ENCODE peak calls at places on chromosomes 6 and 20, in six cellular contexts. U is adrenal gland; Q is CD8-positive, alpha-beta memory T cell; M is iPS DF 6.9; E is tibial artery; H is cardiac muscle cell. J is an unnamed sample.

GRCh38 chr6:149012040-149012545 is 265.3 kb downstream of the UST start:
- DNase-seq in U (peak; percentile 72), Q (no peak), M (no peak), E (no peak), H (peak; percentile 91), J (no peak)

GRCh38 chr20:64146301-64146935 is 17.8 kb upstream of the MYT1 start:
- DNase-seq in U (no peak), Q (no peak), M (no peak), E (no peak), H (no peak), J (no peak)

GRCh38 chr20:5095931-5096330 is 23.8 kb downstream of the PCNA start:
- DNase-seq in U (no peak), Q (no peak), M (no peak), E (no peak), H (no peak), J (no peak)

GRCh38 chr20:38752029-38752428 is 3.8 kb downstream of the ACTR5 start:
- DNase-seq in U (no peak), Q (no peak), M (no peak), E (no peak), H (no peak), J (no peak)

GRCh38 chr6:4889701-4890100 is 113.5 kb downstream of the CDYL start:
- DNase-seq in U (no peak), Q (no peak), M (no peak), E (no peak), H (no peak), J (no peak)

GRCh38 chr20:41017448-41018042 is 11.1 kb upstream of the TOP1 start:
- DNase-seq in U (no peak), Q (no peak), M (no peak), E (no peak), H (no peak), J (no peak)

GRCh38 chr6:89952696-89953095 is 58.4 kb downstream of the GJA10 start:
- DNase-seq in U (no peak), Q (peak; percentile 49), M (no peak), E (no peak), H (peak; percentile 49), J (no peak)

GRCh38 chr6:123193298-123193697 is 197.3 kb downstream of the CLVS2 start:
- DNase-seq in U (no peak), Q (no peak), M (no peak), E (no peak), H (no peak), J (no peak)

GRCh38 chr6:34103321-34103720 is 42.6 kb downstream of the GRM4 start:
- DNase-seq in U (no peak), Q (no peak), M (no peak), E (no peak), H (no peak), J (no peak)

GRCh38 chr6:13985663-13986325 is 61.0 kb downstream of the RNF182 start:
- DNase-seq in U (no peak), Q (no peak), M (no peak), E (no peak), H (no peak), J (no peak)

GRCh38 chr6:14502551-14502950 is 385.0 kb downstream of the CD83 start:
- DNase-seq in U (no peak), Q (no peak), M (no peak), E (no peak), H (peak; percentile 21), J (no peak)

GRCh38 chr6:37134622-37135191 is 35.2 kb upstream of the PIM1 start:
- DNase-seq in U (peak; percentile 62), Q (peak; percentile 27), M (no peak), E (peak; percentile 78), H (peak; percentile 93), J (peak; percentile 63)

GRCh38 chr6:163926642-163927041 is 512.1 kb downstream of the QKI start:
- DNase-seq in U (no peak), Q (no peak), M (no peak), E (peak; percentile 53), H (no peak), J (no peak)

GRCh38 chr6:88670369-88670768 is 293.0 kb downstream of the RNGTT start:
- DNase-seq in U (no peak), Q (no peak), M (no peak), E (no peak), H (no peak), J (no peak)

GRCh38 chr6:88669475-88669874 is 293.9 kb downstream of the RNGTT start:
- DNase-seq in U (no peak), Q (no peak), M (no peak), E (no peak), H (no peak), J (no peak)

GRCh38 chr6:88663801-88664200 is 299.6 kb downstream of the RNGTT start:
- DNase-seq in U (no peak), Q (no peak), M (no peak), E (no peak), H (no peak), J (no peak)

GRCh38 chr6:88665131-88665530 is 298.3 kb downstream of the RNGTT start:
- DNase-seq in U (no peak), Q (no peak), M (no peak), E (no peak), H (no peak), J (no peak)

GRCh38 chr6:88666906-88667305 is 296.5 kb downstream of the RNGTT start:
- DNase-seq in U (no peak), Q (no peak), M (no peak), E (no peak), H (no peak), J (no peak)
- H3K9me3 ChIP-seq in U (peaks cover 12% of the 10 kb centered on the region), Q (peaks cover 14% of the 10 kb centered on the region), M (no peaks in the 10 kb centered on the region), E (no peaks in the 10 kb centered on the region), H (no peaks in the 10 kb centered on the region), J (peaks cover 34% of the 10 kb centered on the region)

GRCh38 chr6:27359231-27359630 is 29.3 kb upstream of the ZNF391 start:
- DNase-seq in U (no peak), Q (no peak), M (no peak), E (no peak), H (no peak), J (no peak)
- H3K9me3 ChIP-seq in U (peaks cover 11% of the 10 kb centered on the region), Q (peaks cover 30% of the 10 kb centered on the region), M (no peaks in the 10 kb centered on the region), E (peaks cover 6% of the 10 kb centered on the region), H (peaks cover 5% of the 10 kb centered on the region), J (peaks cover 20% of the 10 kb centered on the region)

GRCh38 chr6:151675746-151676459 is 131.6 kb upstream of the ESR1 start:
- DNase-seq in U (peak; percentile 32), Q (peak; percentile 22), M (peak; percentile 57), E (no peak), H (peak; percentile 47), J (peak; percentile 68)

GRCh38 chr6:151671195-151671594 is 136.3 kb upstream of the ESR1 start:
- DNase-seq in U (no peak), Q (no peak), M (no peak), E (no peak), H (no peak), J (no peak)

GRCh38 chr6:151676460-151676807 is 131.0 kb upstream of the ESR1 start:
- DNase-seq in U (no peak), Q (no peak), M (no peak), E (no peak), H (no peak), J (no peak)

GRCh38 chr6:151677427-151677826 is 130.1 kb upstream of the ESR1 start:
- DNase-seq in U (no peak), Q (no peak), M (no peak), E (no peak), H (no peak), J (no peak)

GRCh38 chr6:151674578-151674977 is 132.9 kb upstream of the ESR1 start:
- DNase-seq in U (no peak), Q (no peak), M (no peak), E (no peak), H (no peak), J (no peak)
- H3K9me3 ChIP-seq in U (no peaks in the 10 kb centered on the region), Q (no peaks in the 10 kb centered on the region), M (no peaks in the 10 kb centered on the region), E (no peaks in the 10 kb centered on the region), H (no peaks in the 10 kb centered on the region), J (no peaks in the 10 kb centered on the region)

DNA sequence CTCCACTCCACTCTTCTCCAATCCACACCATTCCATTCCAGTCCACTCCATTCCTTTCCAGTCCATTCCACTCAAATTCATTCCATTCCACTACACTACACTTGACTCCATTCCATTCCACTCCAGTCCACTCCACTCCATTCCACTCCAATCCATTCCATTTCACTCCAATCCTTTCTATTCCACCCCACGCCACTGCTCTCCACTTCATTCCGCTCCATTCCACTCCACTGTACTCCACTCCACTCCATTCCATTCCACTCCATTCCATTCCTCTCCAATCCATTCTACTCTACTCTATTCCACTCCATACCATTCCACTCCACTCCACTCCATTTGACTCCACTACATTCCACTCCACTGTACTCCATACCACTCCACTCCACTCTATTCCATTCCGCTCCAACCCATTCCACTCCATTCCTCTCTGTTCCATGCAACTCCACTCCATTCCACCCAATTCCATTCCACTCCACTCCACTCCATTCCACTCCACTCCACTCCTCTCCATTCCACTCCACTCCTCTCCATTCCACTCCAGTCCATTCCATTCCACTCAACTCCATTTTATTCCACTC is 23.4 kb upstream of the DEFB125 start:
- DNase-seq in U (no peak), Q (no peak), M (no peak), E (no peak), H (no peak), J (no peak)
- H3K9me3 ChIP-seq in U (no peaks in the 10 kb centered on the region), Q (no peaks in the 10 kb centered on the region), M (peaks cover 19% of the 10 kb centered on the region), E (no peaks in the 10 kb centered on the region), H (no peaks in the 10 kb centered on the region), J (no peaks in the 10 kb centered on the region)

GRCh38 chr20:39871013-39871412 is 818.0 kb downstream of the MAFB start:
- DNase-seq in U (no peak), Q (no peak), M (no peak), E (no peak), H (no peak), J (no peak)
- H3K9me3 ChIP-seq in U (no peaks in the 10 kb centered on the region), Q (no peaks in the 10 kb centered on the region), M (no peaks in the 10 kb centered on the region), E (no peaks in the 10 kb centered on the region), H (no peaks in the 10 kb centered on the region), J (no peaks in the 10 kb centered on the region)

DNA sequence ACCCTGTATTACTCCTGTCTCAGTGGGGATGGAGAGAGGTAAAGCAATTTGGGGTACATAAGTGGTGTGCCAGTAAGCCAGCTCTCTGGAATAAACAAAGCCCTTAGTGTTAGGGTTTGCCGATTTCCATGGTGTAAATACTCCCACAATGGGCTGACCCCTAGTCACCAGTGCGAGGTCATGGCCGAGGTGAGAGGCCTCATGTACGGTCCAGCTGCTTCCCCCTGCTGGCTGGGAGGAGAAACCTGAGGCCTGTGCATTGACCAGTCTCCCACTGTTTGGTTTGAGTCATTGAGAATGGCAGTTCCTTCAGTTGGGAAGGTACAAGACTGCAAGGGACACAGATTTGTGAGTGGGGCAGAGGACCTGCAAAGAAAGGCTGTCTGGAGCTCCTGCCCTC is 382.0 kb downstream of the CDH26 start:
- DNase-seq in U (no peak), Q (no peak), M (no peak), E (no peak), H (no peak), J (no peak)
- H3K9me3 ChIP-seq in U (no peaks in the 10 kb centered on the region), Q (no peaks in the 10 kb centered on the region), M (no peaks in the 10 kb centered on the region), E (no peaks in the 10 kb centered on the region), H (no peaks in the 10 kb centered on the region), J (no peaks in the 10 kb centered on the region)

GRCh38 chr6:28768187-28768913 is 155.4 kb downstream of the TRIM27 start:
- DNase-seq in U (no peak), Q (no peak), M (no peak), E (no peak), H (no peak), J (no peak)

GRCh38 chr6:28765978-28766351 is 157.8 kb downstream of the TRIM27 start:
- DNase-seq in U (no peak), Q (no peak), M (no peak), E (no peak), H (no peak), J (no peak)

GRCh38 chr6:28766426-28766825 is 157.4 kb downstream of the TRIM27 start:
- DNase-seq in U (no peak), Q (no peak), M (no peak), E (no peak), H (no peak), J (no peak)

GRCh38 chr6:28767133-28767532 is 156.7 kb downstream of the TRIM27 start:
- DNase-seq in U (no peak), Q (no peak), M (no peak), E (no peak), H (no peak), J (no peak)

GRCh38 chr6:28767691-28768090 is 156.1 kb downstream of the TRIM27 start:
- DNase-seq in U (no peak), Q (no peak), M (no peak), E (no peak), H (no peak), J (no peak)
- H3K9me3 ChIP-seq in U (no peaks in the 10 kb centered on the region), Q (no peaks in the 10 kb centered on the region), M (no peaks in the 10 kb centered on the region), E (no peaks in the 10 kb centered on the region), H (no peaks in the 10 kb centered on the region), J (no peaks in the 10 kb centered on the region)

J was measured in body of pancreas.